ENCODE peak calls at places on chromosomes 16 and 17, in nine cellular contexts. One of them, this sample, is unnamed.

GRCh38 chr16:50245417-50246298 is 20.7 kb upstream of the ADCY7 start:
- DNase-seq in H54: peak; percentile 82
- DNase-seq in A549: peak; percentile 81
- DNase-seq in GM12892: peak; percentile 90
- DNase-seq in stomach: peak; percentile 55
- DNase-seq in adrenal gland: peak; percentile 35
- DNase-seq in NB4: peak; percentile 75
- DNase-seq in breast epithelium: peak; percentile 16
- DNase-seq in ovary: peak; percentile 69
- DNase-seq in this sample: peak; percentile 46

GRCh38 chr16:3607161-3607560 is 4.2 kb downstream of the SLX4 start:
- DNase-seq in stomach: no peak
- DNase-seq in NB4: no peak
- DNase-seq in GM12892: no peak
- DNase-seq in breast epithelium: no peak
- DNase-seq in adrenal gland: no peak
- DNase-seq in H54: no peak
- DNase-seq in ovary: no peak
- DNase-seq in A549: no peak
- DNase-seq in this sample: no peak

GRCh38 chr17:19812407-19812806 is 55.3 kb downstream of the ULK2 start:
- DNase-seq in breast epithelium: no peak
- DNase-seq in adrenal gland: no peak
- DNase-seq in ovary: no peak
- DNase-seq in H54: peak; percentile 15
- DNase-seq in NB4: peak; percentile 34
- DNase-seq in stomach: no peak
- DNase-seq in GM12892: no peak
- DNase-seq in A549: no peak
- DNase-seq in this sample: no peak

GRCh38 chr16:63365665-63366064 is 1329.4 kb upstream of the CDH8 start:
- DNase-seq in A549: no peak
- DNase-seq in H54: no peak
- DNase-seq in adrenal gland: no peak
- DNase-seq in NB4: no peak
- DNase-seq in stomach: no peak
- DNase-seq in GM12892: no peak
- DNase-seq in breast epithelium: no peak
- DNase-seq in ovary: no peak
- DNase-seq in this sample: no peak

GRCh38 chr17:77634710-77635109 is 323.8 kb upstream of the TNRC6C start:
- DNase-seq in breast epithelium: no peak
- DNase-seq in stomach: no peak
- DNase-seq in H54: no peak
- DNase-seq in ovary: no peak
- DNase-seq in NB4: no peak
- DNase-seq in adrenal gland: no peak
- DNase-seq in A549: no peak
- DNase-seq in GM12892: peak; percentile 44
- DNase-seq in this sample: no peak

GRCh38 chr17:31327534-31328526 is 6.4 kb upstream of the EVI2A start:
- DNase-seq in H54: no peak
- DNase-seq in NB4: no peak
- DNase-seq in GM12892: no peak
- DNase-seq in breast epithelium: no peak
- DNase-seq in A549: peak; percentile 19
- DNase-seq in ovary: no peak
- DNase-seq in adrenal gland: no peak
- DNase-seq in stomach: no peak
- DNase-seq in this sample: no peak

GRCh38 chr17:78617371-78618061 is 40.3 kb upstream of the DNAH17 start:
- DNase-seq in A549: no peak
- DNase-seq in breast epithelium: no peak
- DNase-seq in H54: no peak
- DNase-seq in adrenal gland: no peak
- DNase-seq in GM12892: no peak
- DNase-seq in ovary: no peak
- DNase-seq in stomach: no peak
- DNase-seq in NB4: no peak
- DNase-seq in this sample: peak; percentile 14

GRCh38 chr17:68511671-68512246 is 471 bp upstream of the PRKAR1A start:
- DNase-seq in A549: peak; percentile 72
- DNase-seq in adrenal gland: peak; percentile 90
- DNase-seq in breast epithelium: peak; percentile 77
- DNase-seq in ovary: peak; percentile 94
- DNase-seq in stomach: peak; percentile 69
- DNase-seq in GM12892: peak; percentile 48
- DNase-seq in NB4: peak; percentile 54
- DNase-seq in H54: peak; percentile 63
- DNase-seq in this sample: peak; percentile 65

GRCh38 chr17:44345497-44346026 is 460 bp downstream of the GRN start:
- DNase-seq in NB4: peak; percentile 78
- DNase-seq in stomach: peak; percentile 44
- DNase-seq in ovary: peak; percentile 62
- DNase-seq in H54: no peak
- DNase-seq in adrenal gland: no peak
- DNase-seq in breast epithelium: peak; percentile 40
- DNase-seq in A549: peak; percentile 82
- DNase-seq in GM12892: no peak
- DNase-seq in this sample: peak; percentile 54

GRCh38 chr17:75769536-75769935 is 4.5 kb upstream of the GALK1 start:
- DNase-seq in H54: no peak
- DNase-seq in A549: no peak
- DNase-seq in ovary: no peak
- DNase-seq in breast epithelium: no peak
- DNase-seq in GM12892: no peak
- DNase-seq in stomach: peak; percentile 65
- DNase-seq in NB4: no peak
- DNase-seq in adrenal gland: no peak
- DNase-seq in this sample: peak; percentile 71

GRCh38 chr17:41367426-41368075 is 2.1 kb downstream of the KRT33B start:
- DNase-seq in stomach: no peak
- DNase-seq in breast epithelium: peak; percentile 41
- DNase-seq in H54: peak; percentile 76
- DNase-seq in NB4: no peak
- DNase-seq in adrenal gland: no peak
- DNase-seq in A549: peak; percentile 25
- DNase-seq in GM12892: no peak
- DNase-seq in ovary: no peak
- DNase-seq in this sample: no peak

GRCh38 chr17:17236295-17237025 is 508 bp downstream of the FLCN start:
- DNase-seq in adrenal gland: no peak
- DNase-seq in A549: peak; percentile 44
- DNase-seq in NB4: peak; percentile 33
- DNase-seq in H54: no peak
- DNase-seq in breast epithelium: peak; percentile 20
- DNase-seq in stomach: no peak
- DNase-seq in ovary: no peak
- DNase-seq in GM12892: no peak
- DNase-seq in this sample: no peak

GRCh38 chr17:63621684-63622570 is at the start of gene MAP3K3:
- DNase-seq in ovary: peak; percentile 98
- DNase-seq in A549: peak; percentile 100
- DNase-seq in NB4: peak; percentile 100
- DNase-seq in adrenal gland: peak; percentile 100
- DNase-seq in GM12892: peak; percentile 94
- DNase-seq in H54: peak; percentile 100
- DNase-seq in stomach: peak; percentile 98
- DNase-seq in breast epithelium: peak; percentile 100
- DNase-seq in this sample: peak; percentile 99
- TF ChIP-seq POLR2A in ovary: peak; percentile 75
- TF ChIP-seq POLR2A in A549: peak; percentile 90
- TF ChIP-seq POLR2A in NB4: peak; percentile 74
- TF ChIP-seq POLR2A in adrenal gland: peak; percentile 68
- TF ChIP-seq POLR2A in GM12892: peak; percentile 92
- TF ChIP-seq POLR2A in H54: peak; percentile 95
- TF ChIP-seq POLR2A in stomach: peak; percentile 43
- TF ChIP-seq POLR2A in breast epithelium: peak; percentile 74
- TF ChIP-seq POLR2A in this sample: peak; percentile 88

GRCh38 chr16:30065112-30065942 is at the start of gene ALDOA:
- DNase-seq in H54: peak; percentile 90
- DNase-seq in ovary: peak; percentile 98
- DNase-seq in breast epithelium: peak; percentile 97
- DNase-seq in GM12892: peak; percentile 93
- DNase-seq in stomach: peak; percentile 98
- DNase-seq in A549: peak; percentile 86
- DNase-seq in NB4: peak; percentile 99
- DNase-seq in adrenal gland: peak; percentile 99
- DNase-seq in this sample: peak; percentile 96
- TF ChIP-seq POLR2A in H54: peak; percentile 94
- TF ChIP-seq POLR2A in ovary: peak; percentile 91
- TF ChIP-seq POLR2A in breast epithelium: peak; percentile 98
- TF ChIP-seq POLR2A in GM12892: peak; percentile 90
- TF ChIP-seq POLR2A in stomach: peak; percentile 90
- TF ChIP-seq POLR2A in A549: peak; percentile 95
- TF ChIP-seq POLR2A in NB4: peak; percentile 83
- TF ChIP-seq POLR2A in adrenal gland: peak; percentile 99
- TF ChIP-seq POLR2A in this sample: peak; percentile 93

GRCh38 chr16:69419956-69420355 is 4.5 kb upstream of the CYB5B start:
- DNase-seq in NB4: no peak
- DNase-seq in A549: no peak
- DNase-seq in ovary: no peak
- DNase-seq in stomach: no peak
- DNase-seq in adrenal gland: no peak
- DNase-seq in GM12892: no peak
- DNase-seq in H54: no peak
- DNase-seq in breast epithelium: no peak
- DNase-seq in this sample: no peak

GRCh38 chr16:69424935-69425784 is 741 bp downstream of the CYB5B start:
- DNase-seq in ovary: no peak
- DNase-seq in GM12892: no peak
- DNase-seq in H54: no peak
- DNase-seq in adrenal gland: no peak
- DNase-seq in breast epithelium: no peak
- DNase-seq in NB4: peak; percentile 40
- DNase-seq in stomach: no peak
- DNase-seq in A549: no peak
- DNase-seq in this sample: no peak

GRCh38 chr16:69428652-69429051 is 4.2 kb downstream of the CYB5B start:
- DNase-seq in GM12892: no peak
- DNase-seq in NB4: no peak
- DNase-seq in breast epithelium: no peak
- DNase-seq in stomach: no peak
- DNase-seq in ovary: no peak
- DNase-seq in H54: no peak
- DNase-seq in A549: no peak
- DNase-seq in adrenal gland: no peak
- DNase-seq in this sample: no peak

GRCh38 chr16:69423189-69423588 is 1.2 kb upstream of the CYB5B start:
- DNase-seq in ovary: no peak
- DNase-seq in GM12892: no peak
- DNase-seq in H54: no peak
- DNase-seq in adrenal gland: no peak
- DNase-seq in stomach: no peak
- DNase-seq in A549: no peak
- DNase-seq in NB4: peak; percentile 47
- DNase-seq in breast epithelium: no peak
- DNase-seq in this sample: no peak

DNA sequence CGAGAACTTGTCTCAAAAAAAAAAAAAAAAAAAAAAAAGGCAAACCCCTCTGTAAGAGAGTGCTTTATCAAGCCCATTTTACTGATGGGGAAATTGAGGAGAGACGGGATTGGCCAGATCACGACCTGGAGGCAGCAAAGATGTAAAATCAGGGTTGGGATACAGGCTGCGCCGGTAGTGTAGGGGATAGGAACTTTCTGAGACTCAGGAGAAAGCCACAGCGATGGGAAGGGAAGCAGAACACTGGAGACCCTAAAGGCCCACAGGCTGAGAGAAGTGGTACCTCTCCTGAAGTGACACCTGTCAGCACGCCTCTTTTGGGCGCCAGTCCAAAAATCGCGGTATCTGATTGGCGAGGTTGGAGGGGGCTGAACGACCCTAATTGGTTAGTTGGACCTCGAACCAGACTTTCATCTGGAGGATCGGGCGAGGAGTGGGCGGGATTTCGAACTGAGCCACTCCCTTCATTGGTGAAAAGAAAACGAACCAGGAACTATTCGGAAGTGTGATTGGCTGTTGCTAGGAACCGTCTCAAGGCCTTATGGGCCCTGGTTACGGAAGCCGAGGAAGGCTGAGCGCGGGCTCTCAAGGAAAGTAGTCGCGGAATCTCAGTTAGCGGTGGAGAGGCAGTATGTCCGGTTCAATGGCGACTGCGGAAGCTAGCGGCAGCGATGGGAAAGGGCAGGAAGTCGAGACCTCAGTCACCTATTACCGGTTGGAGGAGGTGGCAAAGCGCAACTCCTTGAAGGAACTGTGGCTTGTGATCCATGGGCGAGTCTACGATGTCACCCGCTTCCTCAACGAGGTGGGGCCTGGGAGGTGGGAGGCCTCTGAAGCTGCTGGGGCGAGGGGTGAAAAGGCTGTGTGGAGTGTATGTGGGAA is at the start of gene CYB5B:
- DNase-seq in adrenal gland: peak; percentile 98
- DNase-seq in A549: peak; percentile 98
- DNase-seq in GM12892: peak; percentile 86
- DNase-seq in H54: peak; percentile 87
- DNase-seq in stomach: peak; percentile 94
- DNase-seq in breast epithelium: peak; percentile 96
- DNase-seq in ovary: peak; percentile 92
- DNase-seq in NB4: peak; percentile 99
- DNase-seq in this sample: peak; percentile 94
- TF ChIP-seq POLR2A in adrenal gland: peak; percentile 86
- TF ChIP-seq POLR2A in A549: peak; percentile 82
- TF ChIP-seq POLR2A in GM12892: peak; percentile 97
- TF ChIP-seq POLR2A in H54: peak; percentile 63
- TF ChIP-seq POLR2A in stomach: no peak
- TF ChIP-seq POLR2A in breast epithelium: peak; percentile 65
- TF ChIP-seq POLR2A in ovary: peak; percentile 52
- TF ChIP-seq POLR2A in NB4: peak; percentile 88
- TF ChIP-seq POLR2A in this sample: no peak

DNA sequence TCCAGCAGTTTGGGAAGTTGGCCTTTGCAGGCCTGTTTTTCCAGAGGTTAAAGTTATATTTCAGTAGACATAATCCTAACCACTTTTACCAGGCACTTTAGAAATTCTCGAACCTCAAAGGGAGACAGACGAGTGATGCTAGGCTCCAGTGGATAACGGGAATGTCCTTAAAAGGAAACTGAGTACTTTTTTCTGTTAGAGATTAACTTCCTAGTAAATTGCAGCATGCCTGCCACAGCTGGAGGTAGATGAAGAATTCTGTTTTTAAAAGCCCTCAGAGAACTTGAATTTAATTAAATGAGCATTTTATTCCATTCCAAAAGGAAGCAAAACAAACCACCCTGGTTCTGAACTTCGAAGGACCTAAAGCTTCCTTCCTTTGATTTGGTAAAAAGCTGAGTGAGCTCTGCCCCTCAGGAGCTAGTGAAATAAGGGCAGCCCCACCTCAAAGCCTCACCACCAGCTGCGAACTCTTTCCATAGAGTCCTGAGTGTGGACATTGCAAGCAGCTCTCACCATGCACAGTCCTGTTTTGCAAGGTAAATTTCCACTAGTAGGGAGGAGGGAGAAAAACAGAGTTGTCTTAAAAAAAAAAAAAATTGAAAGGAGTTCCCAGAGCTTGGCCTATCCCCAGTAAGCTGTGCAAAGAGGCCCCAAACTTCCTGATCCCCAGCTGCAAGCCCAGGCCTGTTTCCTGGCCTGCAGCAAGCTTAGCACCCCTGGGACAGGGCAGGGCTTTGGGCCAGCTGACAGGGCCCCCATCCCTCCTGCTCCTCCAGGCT is 11.3 kb downstream of the CHD9NB start:
- DNase-seq in breast epithelium: peak; percentile 66
- DNase-seq in NB4: peak; percentile 75
- DNase-seq in adrenal gland: no peak
- DNase-seq in ovary: peak; percentile 55
- DNase-seq in H54: no peak
- DNase-seq in A549: no peak
- DNase-seq in GM12892: no peak
- DNase-seq in stomach: peak; percentile 53
- DNase-seq in this sample: peak; percentile 35
- TF ChIP-seq POLR2A in breast epithelium: no peak
- TF ChIP-seq POLR2A in NB4: no peak
- TF ChIP-seq POLR2A in adrenal gland: no peak
- TF ChIP-seq POLR2A in ovary: no peak
- TF ChIP-seq POLR2A in H54: no peak
- TF ChIP-seq POLR2A in A549: no peak
- TF ChIP-seq POLR2A in GM12892: no peak
- TF ChIP-seq POLR2A in stomach: no peak
- TF ChIP-seq POLR2A in this sample: no peak